ENCODE peak calls at places on chromosome 9, in eight cellular contexts. F is WTC11, D is GM12864, P is cardiac fibroblast, A is GM20000, B is Peyer's patch, K is MCF 10A, O is Caco-2. Z is an unnamed sample.

GRCh38 chr9:27204578-27204977 is 92.4 kb downstream of the EQTN start:
- DNase-seq in D (no peak), F (no peak), K (peak; percentile 72), A (no peak), O (no peak), P (no peak), B (no peak), Z (no peak)

GRCh38 chr9:22227986-22228385 is 218.6 kb upstream of the DMRTA1 start:
- DNase-seq in K (no peak), F (no peak), B (no peak), O (no peak), A (no peak), D (no peak), P (no peak), Z (no peak)

GRCh38 chr9:74824654-74825053 is 63.1 kb downstream of the TRPM6 start:
- DNase-seq in K (peak; percentile 97), O (no peak), B (no peak), F (no peak), A (no peak), P (peak; percentile 88), D (no peak), Z (peak; percentile 48)

GRCh38 chr9:133108794-133109641 is 12.0 kb downstream of the RALGDS start:
- DNase-seq in B (no peak), K (no peak), O (no peak), A (no peak), D (no peak), P (no peak), F (no peak), Z (no peak)

GRCh38 chr9:38228331-38229122 is 159.5 kb upstream of the SHB start:
- DNase-seq in P (no peak), B (no peak), K (no peak), D (no peak), A (no peak), F (no peak), O (no peak), Z (no peak)

GRCh38 chr9:73056245-73056644 is 95.4 kb upstream of the ANXA1 start:
- DNase-seq in F (no peak), O (no peak), D (no peak), B (no peak), K (no peak), A (no peak), P (peak; percentile 60), Z (no peak)

GRCh38 chr9:17611921-17612320 is 33.1 kb downstream of the SH3GL2 start:
- DNase-seq in D (no peak), O (no peak), B (no peak), P (no peak), K (no peak), A (no peak), F (no peak), Z (no peak)

GRCh38 chr9:128139621-128140020 is 9.6 kb upstream of the LCN2 start:
- DNase-seq in O (no peak), P (no peak), A (no peak), B (no peak), F (no peak), K (no peak), D (no peak), Z (no peak)

GRCh38 chr9:16293610-16294009 is 576.9 kb downstream of the BNC2 start:
- DNase-seq in P (no peak), D (no peak), A (no peak), K (no peak), O (no peak), F (no peak), B (no peak), Z (no peak)

GRCh38 chr9:129736334-129736733 is 16.5 kb downstream of the PTGES start:
- DNase-seq in P (no peak), F (no peak), O (no peak), D (no peak), K (no peak), A (no peak), B (no peak), Z (no peak)

GRCh38 chr9:113929634-113930092 is 53.6 kb downstream of the ZNF618 start:
- DNase-seq in O (no peak), P (peak; percentile 87), F (no peak), K (peak; percentile 35), B (no peak), D (no peak), A (no peak), Z (peak; percentile 1)

GRCh38 chr9:13770956-13771355 is 491.5 kb upstream of the MPDZ start:
- DNase-seq in A (no peak), K (no peak), O (no peak), B (no peak), F (no peak), P (no peak), D (no peak), Z (no peak)

GRCh38 chr9:114289106-114289505 is 33.8 kb upstream of the ORM1 start:
- DNase-seq in O (no peak), A (no peak), B (peak; percentile 25), F (no peak), D (no peak), P (no peak), K (no peak), Z (peak; percentile 5)

GRCh38 chr9:19495186-19496028 is 86.6 kb downstream of the ACER2 start:
- DNase-seq in F (peak; percentile 30), A (no peak), P (no peak), D (no peak), B (no peak), K (no peak), O (no peak), Z (no peak)

GRCh38 chr9:120532475-120532874 is 47.5 kb downstream of the CDK5RAP2 start:
- DNase-seq in F (no peak), P (peak; percentile 62), D (no peak), B (peak; percentile 72), K (peak; percentile 96), O (peak; percentile 51), A (no peak), Z (peak; percentile 34)

GRCh38 chr9:85740821-85741111 is 988 bp downstream of the AGTPBP1 start:
- DNase-seq in P (peak; percentile 26), K (peak; percentile 40), B (no peak), F (no peak), O (no peak), A (no peak), D (no peak), Z (no peak)

GRCh38 chr9:33480094-33480493 is 6.4 kb upstream of the NOL6 start:
- DNase-seq in D (no peak), A (no peak), K (no peak), F (no peak), P (no peak), B (no peak), O (no peak), Z (no peak)

GRCh38 chr9:121818016-121818661 is 166.7 kb downstream of the DAB2IP start:
- DNase-seq in O (no peak), F (no peak), P (no peak), K (no peak), A (no peak), B (no peak), D (no peak), Z (no peak)

GRCh38 chr9:99823392-99824377 is 2.0 kb downstream of the NR4A3 start:
- DNase-seq in O (no peak), K (peak; percentile 29), B (peak; percentile 56), D (no peak), P (peak; percentile 47), A (peak; percentile 73), F (peak; percentile 41), Z (no peak)

GRCh38 chr9:2722715-2723114 is 5.4 kb downstream of the KCNV2 start:
- DNase-seq in O (no peak), F (no peak), D (no peak), P (peak; percentile 37), K (peak; percentile 27), B (no peak), A (no peak), Z (no peak)

GRCh38 chr9:120845255-120845654 is 2.5 kb upstream of the PSMD5 start:
- DNase-seq in O (no peak), A (no peak), P (no peak), F (no peak), B (no peak), D (no peak), K (no peak), Z (no peak)

GRCh38 chr9:124395826-124396225 is 19.4 kb downstream of the PSMB7 start:
- DNase-seq in F (no peak), O (no peak), D (no peak), P (no peak), B (no peak), A (no peak), K (no peak), Z (no peak)

GRCh38 chr9:124398191-124398590 is 17.1 kb downstream of the PSMB7 start:
- DNase-seq in K (no peak), A (no peak), F (no peak), P (no peak), B (no peak), D (no peak), O (no peak), Z (no peak)

GRCh38 chr9:124403246-124403645 is 12.0 kb downstream of the PSMB7 start:
- DNase-seq in B (no peak), A (no peak), P (no peak), D (no peak), K (no peak), O (no peak), F (no peak), Z (no peak)

GRCh38 chr9:124399999-124400940 is 15.0 kb downstream of the PSMB7 start:
- DNase-seq in B (no peak), O (no peak), F (no peak), K (no peak), D (no peak), P (no peak), A (no peak), Z (no peak)

GRCh38 chr9:124399323-124399962 is 15.8 kb downstream of the PSMB7 start:
- DNase-seq in D (no peak), P (peak; percentile 55), A (no peak), B (no peak), F (no peak), K (no peak), O (no peak), Z (no peak)
- TF ChIP-seq CTCF in D (no peak), P (peak; percentile 36), A (no peak), B (no peak), F (no peak), K (no peak), O (no peak), Z (no peak)

DNA sequence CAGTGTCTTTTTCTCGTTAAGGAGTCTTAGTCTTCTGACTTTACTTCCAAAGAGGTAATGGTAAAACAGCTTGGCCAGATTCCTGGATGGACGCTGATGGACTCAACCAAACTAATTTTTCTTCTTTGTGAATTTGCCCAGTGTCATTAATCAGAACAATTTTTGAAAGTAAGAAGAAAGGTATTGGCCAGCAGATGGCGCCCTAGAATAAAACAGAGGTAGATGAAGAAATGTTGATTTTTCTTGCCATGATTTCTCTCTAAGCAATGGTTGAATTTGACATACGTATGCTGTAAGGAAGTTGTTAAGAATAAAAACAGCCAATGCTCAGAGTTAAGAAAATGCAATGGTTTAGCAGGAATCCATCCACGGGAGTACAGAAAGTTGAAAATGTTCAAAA is 500.0 kb downstream of the DIRAS2 start:
- DNase-seq in B (no peak), D (peak; percentile 4), O (peak; percentile 30), A (peak; percentile 25), P (peak; percentile 56), F (peak; percentile 48), K (peak; percentile 59), Z (peak; percentile 68)
- TF ChIP-seq CTCF in B (peak; percentile 68), D (peak; percentile 51), O (no peak), A (peak; percentile 26), P (peak; percentile 37), F (peak; percentile 45), K (peak; percentile 35), Z (peak; percentile 53)

GRCh38 chr9:34628656-34629491 is at the start of gene ARID3C:
- DNase-seq in F (peak; percentile 53), A (peak; percentile 67), P (no peak), B (peak; percentile 74), D (no peak), K (no peak), O (no peak), Z (no peak)
- TF ChIP-seq CTCF in F (no peak), A (no peak), P (no peak), B (no peak), D (no peak), K (no peak), O (peak; percentile 14), Z (no peak)

GRCh38 chr9:101457003-101457402 is 21.4 kb upstream of the ALDOB start:
- DNase-seq in K (no peak), F (peak; percentile 54), D (no peak), P (no peak), A (no peak), O (no peak), B (no peak), Z (no peak)
- TF ChIP-seq CTCF in K (no peak), F (no peak), D (no peak), P (no peak), A (no peak), O (peak; percentile 77), B (no peak), Z (no peak)